ENCODE peak calls at places on chromosomes 1 and 21, in six cellular contexts. A, H, O, S, R and P are unnamed samples.

GRCh38 chr1:29358183-29358582 is 121.9 kb downstream of the PTPRU start:
- DNase-seq in R (no peak), A (no peak), O (no peak), S (no peak), H (no peak), P (no peak)

GRCh38 chr1:244386595-244386994 is 65.1 kb downstream of the ADSS2 start:
- DNase-seq in S (peak), A (no peak), R (no peak), H (no peak), O (no peak), P (no peak)

GRCh38 chr1:177133977-177134538 is 30.5 kb downstream of the ASTN1 start:
- DNase-seq in O (no peak), A (no peak), S (no peak), R (no peak), H (no peak), P (no peak)

GRCh38 chr1:7247683-7248401 is 462.6 kb downstream of the CAMTA1 start:
- DNase-seq in A (no peak), H (peak), O (no peak), S (no peak), R (no peak), P (no peak)

GRCh38 chr1:10045480-10046355 is 13.0 kb downstream of the UBE4B start:
- DNase-seq in S (peak), H (peak), R (peak), A (peak), O (no peak), P (peak)

GRCh38 chr1:7526867-7527732 is 244.0 kb upstream of the VAMP3 start:
- DNase-seq in O (no peak), H (no peak), A (no peak), R (no peak), S (peak), P (no peak)

GRCh38 chr1:81912383-81912782 is 111.6 kb downstream of the ADGRL2 start:
- DNase-seq in R (no peak), S (no peak), O (no peak), A (no peak), H (no peak), P (no peak)

GRCh38 chr21:45989355-45990048 is 7.9 kb downstream of the COL6A1 start:
- DNase-seq in A (peak), H (peak), S (no peak), R (peak), O (peak), P (peak)

GRCh38 chr1:184002071-184002470 is 35.5 kb downstream of the COLGALT2 start:
- DNase-seq in R (no peak), H (no peak), S (peak), A (no peak), O (no peak), P (peak)

GRCh38 chr1:69163779-69164178 is 403.9 kb upstream of the LRRC7 start:
- DNase-seq in R (no peak), H (no peak), S (no peak), A (no peak), O (no peak), P (no peak)

GRCh38 chr1:151013518-151013917 is 5.3 kb downstream of the PRUNE1 start:
- DNase-seq in A (no peak), S (peak), O (no peak), H (no peak), R (no peak), P (peak)

GRCh38 chr1:61506231-61506630 is 218.7 kb downstream of the TM2D1 start:
- DNase-seq in R (no peak), S (no peak), H (no peak), A (no peak), O (no peak), P (no peak)

GRCh38 chr21:39087976-39088370 is 95.3 kb downstream of the PSMG1 start:
- DNase-seq in R (no peak), S (no peak), H (no peak), O (no peak), A (no peak), P (no peak)

DNA sequence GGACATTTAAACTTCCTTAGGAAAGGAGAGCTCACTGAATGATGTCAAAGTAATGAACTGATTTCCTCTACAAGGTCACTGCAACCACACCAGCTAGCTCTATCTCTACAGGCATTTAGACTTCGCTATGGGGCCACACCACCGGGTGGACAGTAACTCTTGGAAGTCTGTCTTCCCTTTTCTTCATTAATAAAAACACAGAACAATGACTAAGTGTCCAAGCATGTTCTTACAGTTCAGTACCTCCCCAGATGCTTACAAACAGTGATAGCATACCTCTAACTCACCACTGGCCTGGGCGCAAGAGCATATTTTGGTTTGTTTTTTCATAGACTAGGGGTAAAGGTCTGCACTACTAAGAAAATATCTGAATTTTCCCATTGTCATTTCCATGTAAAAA is 54.6 kb downstream of the SIM2 start:
- DNase-seq in S (peak), A (no peak), O (no peak), H (no peak), R (no peak), P (no peak)
- TF ChIP-seq CTCF in S (no peak), A (no peak), O (no peak), H (no peak), R (no peak), P (no peak)

DNA sequence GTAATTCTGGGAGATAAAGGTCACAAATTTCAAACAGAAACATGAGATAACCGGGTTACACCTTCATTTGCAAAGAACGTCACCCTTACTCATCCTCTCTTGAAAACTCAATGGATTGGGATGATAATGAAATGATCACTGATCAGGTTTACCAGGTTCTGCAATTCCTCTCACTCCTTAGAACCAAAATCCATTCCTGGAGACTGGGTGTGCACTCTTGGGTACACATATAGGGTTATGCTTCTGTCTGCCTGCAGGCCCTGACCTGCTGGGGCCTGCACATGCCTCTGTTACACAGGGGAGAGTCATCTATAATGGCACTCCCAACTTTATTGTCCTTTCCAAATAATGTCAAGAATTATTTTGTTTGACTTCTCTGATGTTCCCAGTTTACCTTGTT is 8.3 kb downstream of the SUSD4 start:
- DNase-seq in S (no peak), H (peak), O (no peak), A (no peak), R (no peak), P (no peak)
- TF ChIP-seq POLR2A in S (no peak), H (no peak), O (no peak), A (no peak), R (no peak), P (no peak)

GRCh38 chr1:120179420-120180348 is 3.4 kb upstream of the SEC22B start:
- DNase-seq in S (peak), R (no peak), A (peak), O (peak), H (peak), P (peak)
- H3K4me3 ChIP-seq in S (peak), R (peak), A (peak), O (peak), H (no peak), P (no peak)

DNA sequence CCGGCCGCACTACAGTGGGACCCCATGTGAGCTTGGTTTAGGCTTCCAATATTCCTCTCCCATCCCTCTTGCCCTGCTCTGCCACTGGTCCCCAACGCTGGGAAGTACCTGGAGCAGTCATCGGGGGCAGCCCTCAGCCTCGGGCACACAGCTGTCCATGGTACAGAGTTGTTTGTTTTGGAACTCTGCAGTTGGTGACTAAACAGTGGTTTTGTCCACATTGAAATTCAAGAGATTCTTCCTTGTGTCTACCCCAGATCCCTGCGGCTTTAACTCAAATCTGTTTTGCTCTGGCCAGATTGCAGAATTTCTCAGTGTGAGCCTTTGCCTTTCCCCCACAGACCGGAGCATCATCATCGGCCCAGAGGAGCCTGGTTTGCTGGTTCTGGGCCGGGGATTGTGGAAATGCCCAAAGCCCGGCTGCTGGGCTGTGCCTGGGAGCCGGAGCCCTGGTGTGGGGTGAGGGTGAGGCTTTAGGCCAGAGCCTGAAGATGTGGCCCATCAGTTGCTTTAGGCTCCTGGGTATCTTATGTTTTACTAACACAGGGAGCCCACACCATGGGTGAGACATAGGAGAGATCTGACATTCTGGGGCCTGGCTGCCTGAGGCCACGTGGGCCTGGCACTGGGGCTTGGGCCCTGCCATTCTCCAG is 93.2 kb downstream of the ARHGEF10L start:
- DNase-seq in A (no peak), S (peak), H (no peak), O (no peak), R (no peak), P (no peak)
- TF ChIP-seq CTCF in A (no peak), S (peak), H (no peak), O (no peak), R (no peak), P (no peak)

GRCh38 chr1:152048641-152048970 is 11.8 kb upstream of the S100A11 start:
- DNase-seq in S (no peak), H (no peak), A (no peak), O (no peak), R (no peak), P (no peak)

GRCh38 chr1:152049291-152050073 is 12.7 kb upstream of the S100A11 start:
- DNase-seq in S (peak), R (no peak), H (no peak), A (no peak), O (no peak), P (no peak)

GRCh38 chr1:152047607-152047953 is 10.8 kb upstream of the S100A11 start:
- DNase-seq in A (peak), S (peak), O (peak), R (no peak), H (peak), P (no peak)

GRCh38 chr1:152050886-152051764 is 14.3 kb upstream of the S100A11 start:
- DNase-seq in A (no peak), H (no peak), R (no peak), S (peak), O (no peak), P (no peak)

DNA sequence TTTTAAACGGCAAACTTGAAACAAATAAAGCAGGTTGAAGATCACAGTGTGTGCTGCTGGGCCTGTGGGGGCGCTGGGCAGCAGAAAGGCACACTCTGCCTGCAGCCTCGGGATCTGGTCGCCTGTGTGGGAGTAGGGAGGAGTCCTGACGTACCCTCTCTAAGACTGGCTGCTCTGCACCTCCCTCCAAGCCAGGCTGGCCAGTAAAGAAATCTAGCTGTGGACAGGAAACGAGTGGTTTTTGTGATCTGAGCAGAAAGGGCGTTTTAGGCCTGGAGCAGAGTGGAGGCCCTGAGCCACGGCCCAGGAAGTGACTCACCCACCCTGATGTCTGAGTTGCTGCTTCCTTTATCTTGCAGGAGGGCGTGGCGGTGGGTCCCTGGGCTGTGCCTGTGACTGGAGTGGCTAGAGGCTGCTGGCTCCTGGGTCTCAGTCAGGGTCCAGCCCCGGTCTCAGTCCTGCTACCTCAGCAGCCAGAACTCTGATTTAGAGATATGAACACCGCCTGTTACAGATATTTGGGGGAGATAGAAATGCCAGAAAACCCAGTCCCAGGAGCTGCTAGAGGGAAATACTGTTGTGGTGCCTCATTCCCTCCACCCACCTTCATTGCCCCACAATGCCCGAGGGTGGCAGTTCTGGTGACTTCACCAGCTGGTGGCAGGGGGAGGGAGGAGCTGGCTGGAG is 11.3 kb upstream of the S100A11 start:
- DNase-seq in A (peak), H (peak), R (peak), O (peak), S (peak), P (peak)
- TF ChIP-seq POLR2A in A (peak), H (peak), R (peak), O (no peak), S (peak), P (peak)

GRCh38 chr1:2205191-2205952 is 10.8 kb upstream of the FAAP20 start:
- DNase-seq in H (peak), O (peak), A (peak), S (peak), R (peak), P (peak)
- H3K4me3 ChIP-seq in H (peak), O (peak), A (peak), S (peak), R (peak), P (peak)

DNA sequence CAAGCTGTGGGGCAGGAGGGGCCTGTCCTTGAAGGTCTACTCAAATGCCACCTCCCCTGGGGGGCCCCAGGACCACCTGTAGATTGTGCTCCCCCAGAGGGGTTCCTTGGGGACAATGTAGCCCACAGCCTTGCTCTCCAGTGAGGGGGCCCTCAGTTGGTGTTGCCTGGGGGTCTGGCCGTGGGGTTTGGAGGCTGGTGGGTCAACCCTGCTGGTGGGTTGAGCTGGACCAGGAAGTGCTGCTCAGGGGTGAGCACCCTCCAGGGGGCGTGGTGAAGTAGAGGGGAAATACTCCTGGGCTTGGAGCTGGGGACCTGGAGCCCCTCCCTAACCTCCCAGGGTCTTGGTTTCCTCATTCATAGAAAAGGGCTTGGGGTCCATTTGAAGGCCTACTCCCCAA is 143.6 kb upstream of the WNT4 start:
- DNase-seq in H (peak), S (no peak), O (no peak), R (no peak), A (no peak), P (no peak)
- TF ChIP-seq CTCF in H (no peak), S (no peak), O (no peak), R (no peak), A (no peak), P (no peak)